ENCODE peak calls at places on chromosome X, in eight cellular contexts. A is NCI-H1105; Y is C1 segment of cervical spinal cord; N is sciatic nerve; B is H9; M is astrocyte of the spinal cord; V is M059J; H is activated T-helper 1 cell treated with anti-CD3 and anti-CD28 coated beads, Interleukin-2, amount 50 U/mL, for 16 hours. L is an unnamed sample.
A peak's percentile ranks its signal among the peaks of the same experiment; 100 is the strongest.

GRCh38 chrX:39613508-39613921 is 484.2 kb downstream of the BCOR start:
- DNase-seq in A (peak; percentile 80), Y (no peak), N (no peak), B (peak; percentile 67), M (peak; percentile 1), V (peak; percentile 51), H (no peak), L (no peak)

GRCh38 chrX:107729558-107730297 is 45.9 kb downstream of the TSC22D3 start:
- DNase-seq in A (no peak), Y (no peak), N (no peak), B (peak; percentile 75), M (no peak), V (peak; percentile 46), H (no peak), L (no peak)

GRCh38 chrX:53682885-53683555 is 3.5 kb downstream of the HUWE1 start:
- DNase-seq in A (peak; percentile 4), Y (no peak), N (no peak), B (peak; percentile 52), M (peak; percentile 58), V (peak; percentile 64), H (no peak), L (no peak)

GRCh38 chrX:20523626-20524312 is 257.1 kb upstream of the RPS6KA3 start:
- DNase-seq in A (no peak), Y (no peak), N (no peak), B (no peak), M (no peak), V (no peak), H (no peak), L (no peak)

GRCh38 chrX:69036674-69037573 is 128.3 kb downstream of the PJA1 start:
- DNase-seq in A (no peak), Y (no peak), N (no peak), B (no peak), M (no peak), V (no peak), H (no peak), L (no peak)

GRCh38 chrX:68995780-68996551 is 167.1 kb downstream of the EFNB1 start:
- DNase-seq in A (no peak), Y (no peak), N (no peak), B (peak; percentile 10), M (peak; percentile 63), V (peak; percentile 85), H (no peak), L (no peak)

GRCh38 chrX:47218920-47219815 is 687 bp downstream of the CDK16 start:
- DNase-seq in A (no peak), Y (peak; percentile 21), N (peak; percentile 77), B (peak; percentile 55), M (no peak), V (no peak), H (no peak), L (no peak)

GRCh38 chrX:78997870-78998558 is 52.8 kb downstream of the P2RY10 start:
- DNase-seq in A (no peak), Y (no peak), N (no peak), B (no peak), M (no peak), V (no peak), H (no peak), L (no peak)

GRCh38 chrX:151806967-151807540 is 72.5 kb downstream of the CNGA2 start:
- DNase-seq in A (no peak), Y (no peak), N (no peak), B (no peak), M (no peak), V (no peak), H (no peak), L (no peak)

GRCh38 chrX:46686003-46686645 is 72.8 kb downstream of the SLC9A7 start:
- DNase-seq in A (no peak), Y (no peak), N (no peak), B (peak; percentile 32), M (peak; percentile 19), V (peak; percentile 41), H (no peak), L (peak; percentile 6)

GRCh38 chrX:7996851-7997250 is 69.6 kb upstream of the PNPLA4 start:
- DNase-seq in A (no peak), Y (no peak), N (no peak), B (no peak), M (no peak), V (no peak), H (no peak), L (no peak)

GRCh38 chrX:34275710-34276109 is 143.6 kb upstream of the FAM47A start:
- DNase-seq in A (no peak), Y (no peak), N (no peak), B (no peak), M (no peak), V (no peak), H (no peak), L (no peak)

GRCh38 chrX:39830414-39830813 is 267.3 kb downstream of the BCOR start:
- DNase-seq in A (no peak), Y (no peak), N (no peak), B (no peak), M (no peak), V (no peak), H (no peak), L (no peak)

GRCh38 chrX:51420610-51421009 is 75.8 kb downstream of the NUDT11 start:
- DNase-seq in A (no peak), Y (no peak), N (no peak), B (no peak), M (peak; percentile 47), V (peak; percentile 21), H (no peak), L (peak; percentile 4)

GRCh38 chrX:69372435-69372834 is 131.7 kb upstream of the NALF2 start:
- DNase-seq in A (no peak), Y (no peak), N (no peak), B (no peak), M (no peak), V (no peak), H (no peak), L (no peak)

GRCh38 chrX:20315140-20315539 is 48.4 kb upstream of the RPS6KA3 start:
- DNase-seq in A (no peak), Y (no peak), N (no peak), B (no peak), M (no peak), V (no peak), H (no peak), L (no peak)

GRCh38 chrX:2316534-2316933 is 184.2 kb downstream of the DHRSX start:
- DNase-seq in A (no peak), Y (no peak), N (no peak), B (no peak), M (no peak), V (peak; percentile 3), H (no peak), L (no peak)

GRCh38 chrX:106300239-106300638 is 132.1 kb downstream of the PWWP3B start:
- DNase-seq in A (no peak), Y (no peak), N (no peak), B (no peak), M (peak; percentile 59), V (no peak), H (no peak), L (no peak)

GRCh38 chrX:136608295-136608933 is 39.5 kb upstream of the CD40LG start:
- DNase-seq in A (no peak), Y (peak; percentile 3), N (peak; percentile 60), B (peak; percentile 30), M (peak; percentile 12), V (peak; percentile 49), H (peak; percentile 23), L (no peak)

GRCh38 chrX:153634236-153634635 is 12.8 kb upstream of the DUSP9 start:
- DNase-seq in A (no peak), Y (no peak), N (peak; percentile 42), B (no peak), M (no peak), V (no peak), H (no peak), L (no peak)

GRCh38 chrX:51361251-51361650 is 28.6 kb downstream of the NUDT10 start:
- DNase-seq in A (no peak), Y (no peak), N (no peak), B (peak; percentile 31), M (no peak), V (no peak), H (no peak), L (no peak)

GRCh38 chrX:40504801-40505605 is 75.8 kb upstream of the ATP6AP2 start:
- DNase-seq in A (no peak), Y (no peak), N (no peak), B (no peak), M (peak; percentile 94), V (peak; percentile 88), H (no peak), L (no peak)

GRCh38 chrX:102085706-102086105 is 39.8 kb upstream of the TCEAL2 start:
- DNase-seq in A (no peak), Y (no peak), N (no peak), B (no peak), M (no peak), V (peak; percentile 12), H (no peak), L (no peak)

L was measured in stimulated activated CD8-positive, alpha-beta memory T cell treated with anti-CD3 and anti-CD28 coated beads, Interleukin-15, amount 100 ng/mL, for 1 hour.